ENCODE peak calls at places on chromosomes 2 and 18, in ten cellular contexts. P is mesothelial cell of epicardium; W is GM18507; G is effector CD8-positive, alpha-beta T cell; I is anterior cingulate cortex; U is NCI-H774; Q is H54; M is HTR-8/SVneo; T is stimulated activated CD4-positive, alpha-beta T cell treated with anti-CD3 and anti-CD28 coated beads, Interleukin-15, amount 100 ng/mL, for 24 hours; B is tibial artery. V is an unnamed sample.

GRCh38 chr2:175890636-175891242 is 111.3 kb downstream of the LNPK start:
- DNase-seq in T (no peak), U (no peak), M (no peak), Q (no peak), I (no peak), B (no peak), P (no peak), W (no peak), G (no peak), V (no peak)

GRCh38 chr2:27655155-27655951 is 8.1 kb downstream of the SUPT7L start:
- DNase-seq in I (no peak), G (no peak), W (no peak), U (no peak), Q (peak; percentile 45), B (no peak), P (no peak), T (no peak), M (no peak), V (no peak)

GRCh38 chr2:3195865-3196504 is 181.6 kb downstream of the EIPR1 start:
- DNase-seq in Q (no peak), B (no peak), T (no peak), I (no peak), W (no peak), U (no peak), G (no peak), M (no peak), P (no peak), V (no peak)

GRCh38 chr18:36529747-36530146 is 232.2 kb downstream of the FHOD3 start:
- DNase-seq in B (no peak), Q (no peak), P (no peak), U (no peak), W (no peak), G (no peak), T (no peak), M (no peak), I (no peak), V (no peak)

GRCh38 chr2:20638646-20639430 is 12.1 kb downstream of the HS1BP3 start:
- DNase-seq in T (no peak), M (no peak), I (no peak), G (no peak), W (no peak), U (no peak), Q (no peak), B (no peak), P (no peak), V (no peak)

GRCh38 chr2:83787189-83787588 is 671.9 kb downstream of the SUCLG1 start:
- DNase-seq in W (no peak), T (no peak), G (no peak), B (no peak), U (no peak), I (no peak), M (no peak), P (no peak), Q (no peak), V (no peak)

GRCh38 chr2:119536209-119536608 is 8.0 kb upstream of the CFAP221 start:
- DNase-seq in W (no peak), Q (no peak), M (no peak), G (no peak), P (no peak), T (no peak), I (no peak), U (no peak), B (no peak), V (no peak)

GRCh38 chr18:13539050-13539449 is 187.3 kb downstream of the FAM210A start:
- DNase-seq in Q (no peak), W (no peak), G (peak; percentile 17), B (no peak), M (no peak), I (no peak), P (no peak), U (peak; percentile 55), T (peak; percentile 21), V (no peak)

GRCh38 chr18:10410472-10411300 is 43.7 kb upstream of the APCDD1 start:
- DNase-seq in W (no peak), I (no peak), B (no peak), P (no peak), U (peak; percentile 53), Q (no peak), M (no peak), G (no peak), T (no peak), V (no peak)

GRCh38 chr2:12416600-12416999 is 300.1 kb upstream of the TRIB2 start:
- DNase-seq in M (no peak), P (no peak), T (peak; percentile 65), U (no peak), G (peak; percentile 14), B (peak; percentile 72), Q (no peak), I (no peak), W (no peak), V (no peak)

GRCh38 chr2:196176142-196176738 is 4.9 kb upstream of the STK17B start:
- DNase-seq in T (peak; percentile 84), M (no peak), G (peak; percentile 64), I (no peak), Q (no peak), B (no peak), P (no peak), U (no peak), W (peak; percentile 43), V (no peak)

GRCh38 chr18:32393407-32393806 is 77.3 kb downstream of the GAREM1 start:
- DNase-seq in T (no peak), Q (no peak), G (no peak), P (no peak), I (no peak), U (no peak), W (no peak), B (no peak), M (no peak), V (no peak)

GRCh38 chr18:7683753-7684152 is 116.6 kb downstream of the PTPRM start:
- DNase-seq in U (no peak), I (no peak), M (no peak), W (no peak), B (no peak), T (no peak), Q (no peak), P (no peak), G (no peak), V (no peak)

GRCh38 chr2:229780856-229781773 is 66.8 kb upstream of the DNER start:
- DNase-seq in T (no peak), W (peak; percentile 23), G (no peak), Q (peak; percentile 20), P (no peak), B (no peak), U (peak; percentile 16), I (no peak), M (peak; percentile 58), V (no peak)

GRCh38 chr2:227595797-227596196 is 2.9 kb upstream of the SCYGR2 start:
- DNase-seq in I (no peak), G (no peak), T (no peak), P (no peak), B (no peak), M (no peak), Q (no peak), U (no peak), W (no peak), V (no peak)

GRCh38 chr2:220949476-220949875 is 622.6 kb downstream of the EPHA4 start:
- DNase-seq in I (no peak), T (no peak), P (no peak), B (no peak), G (no peak), U (no peak), W (no peak), M (no peak), Q (no peak), V (no peak)

GRCh38 chr2:164967781-164968228 is 12.5 kb upstream of the SLC38A11 start:
- DNase-seq in U (no peak), T (no peak), I (no peak), W (no peak), B (no peak), Q (no peak), P (no peak), G (no peak), M (no peak), V (no peak)

GRCh38 chr2:74740395-74741075 is 86.5 kb downstream of the SEMA4F start:
- DNase-seq in W (no peak), U (peak; percentile 61), G (no peak), I (no peak), Q (peak; percentile 75), M (peak; percentile 94), T (peak; percentile 7), B (peak; percentile 92), P (no peak), V (peak; percentile 67)

GRCh38 chr2:200042102-200042735 is 86.8 kb downstream of the MAIP1 start:
- DNase-seq in T (no peak), G (no peak), Q (peak; percentile 8), B (no peak), P (no peak), I (no peak), U (no peak), W (no peak), M (peak; percentile 38), V (no peak)

GRCh38 chr2:42021490-42021889 is 26.3 kb upstream of the PKDCC start:
- DNase-seq in I (no peak), G (no peak), T (no peak), U (no peak), B (no peak), P (no peak), M (peak; percentile 56), Q (no peak), W (no peak), V (no peak)

GRCh38 chr18:79530821-79531220 is 135.1 kb downstream of the NFATC1 start:
- DNase-seq in G (no peak), P (no peak), Q (no peak), B (peak; percentile 61), M (no peak), U (no peak), T (no peak), I (no peak), W (no peak), V (no peak)

GRCh38 chr2:207830778-207831549 is 61.3 kb upstream of the FZD5 start:
- DNase-seq in B (no peak), I (no peak), P (no peak), W (no peak), T (no peak), M (no peak), U (no peak), Q (no peak), G (no peak), V (no peak)

GRCh38 chr18:48649231-48649630 is 110.4 kb downstream of the CTIF start:
- DNase-seq in G (no peak), B (no peak), P (no peak), M (no peak), Q (no peak), T (no peak), I (no peak), U (peak; percentile 61), W (no peak), V (no peak)

GRCh38 chr2:34188464-34188863 is 589.4 kb upstream of the FAM98A start:
- DNase-seq in I (no peak), Q (no peak), M (no peak), P (no peak), W (no peak), T (no peak), G (no peak), U (no peak), B (no peak), V (no peak)

GRCh38 chr2:239735131-239735828 is 289.9 kb downstream of the NDUFA10 start:
- DNase-seq in T (no peak), M (no peak), B (no peak), W (no peak), Q (no peak), P (no peak), G (no peak), I (peak; percentile 66), U (no peak), V (no peak)

GRCh38 chr2:88165604-88166003 is 4.5 kb upstream of the THNSL2 start:
- DNase-seq in G (no peak), B (no peak), P (no peak), W (no peak), U (no peak), T (no peak), M (no peak), I (no peak), Q (no peak), V (no peak)

GRCh38 chr18:42365550-42365949 is 410.5 kb downstream of the PIK3C3 start:
- DNase-seq in B (no peak), W (no peak), Q (no peak), T (no peak), U (peak; percentile 13), P (no peak), M (no peak), I (no peak), G (no peak), V (no peak)

GRCh38 chr18:6001867-6002266 is 106.5 kb upstream of the TMEM200C start:
- DNase-seq in Q (no peak), P (no peak), I (no peak), B (no peak), U (no peak), M (no peak), W (no peak), G (no peak), T (no peak), V (no peak)

V was measured in GOT3.